ENCODE peak calls at places on chromosome 15, in six cellular contexts. V is HEK293T, X is Kasumi-1, P is cardiac fibroblast, Z is BJ, N is skeletal muscle cell. S is an unnamed sample.
A peak's percentile ranks its signal among the peaks of the same experiment; 100 is the strongest.

GRCh38 chr15:59958288-59958687 is 45.8 kb upstream of the FOXB1 start:
- DNase-seq in V (no peak), N (no peak), Z (no peak), P (no peak), X (no peak), S (no peak)

GRCh38 chr15:61047783-61048182 is 181.3 kb downstream of the RORA start:
- DNase-seq in V (no peak), X (no peak), Z (no peak), N (no peak), P (no peak), S (no peak)

GRCh38 chr15:39270976-39271375 is 309.9 kb upstream of the THBS1 start:
- DNase-seq in N (peak; percentile 94), X (no peak), V (no peak), Z (peak; percentile 94), P (peak; percentile 81), S (no peak)

GRCh38 chr15:59642351-59642750 is 15.0 kb downstream of the GTF2A2 start:
- DNase-seq in P (peak; percentile 5), X (peak; percentile 14), N (no peak), Z (no peak), V (no peak), S (no peak)

GRCh38 chr15:70741677-70742293 is 21.6 kb downstream of the UACA start:
- DNase-seq in P (peak; percentile 51), X (no peak), Z (no peak), V (no peak), N (no peak), S (no peak)

GRCh38 chr15:82951472-82952155 is 906 bp downstream of the HOMER2 start:
- DNase-seq in N (no peak), P (no peak), X (peak; percentile 48), V (peak; percentile 26), Z (no peak), S (no peak)

GRCh38 chr15:64023215-64023614 is 23.1 kb downstream of the DAPK2 start:
- DNase-seq in N (no peak), Z (no peak), X (no peak), P (no peak), V (no peak), S (no peak)

GRCh38 chr15:99475754-99476412 is 89.9 kb upstream of the MEF2A start:
- DNase-seq in N (no peak), X (no peak), V (no peak), Z (no peak), P (no peak), S (no peak)

GRCh38 chr15:60675763-60676162 is 196.8 kb upstream of the ICE2 start:
- DNase-seq in X (no peak), V (no peak), N (no peak), Z (no peak), P (no peak), S (no peak)

GRCh38 chr15:73983773-73984172 is 8.3 kb downstream of the STOML1 start:
- DNase-seq in P (no peak), Z (no peak), N (no peak), V (no peak), X (no peak), S (no peak)

GRCh38 chr15:71098920-71099319 is 16.4 kb upstream of the THSD4 start:
- DNase-seq in N (no peak), V (no peak), Z (no peak), P (no peak), X (no peak), S (no peak)

GRCh38 chr15:62962101-62962995 is 80.2 kb upstream of the TPM1 start:
- DNase-seq in V (no peak), X (no peak), N (no peak), P (no peak), Z (no peak), S (no peak)

GRCh38 chr15:73682597-73683090 is 1.5 kb upstream of the CD276 start:
- DNase-seq in X (no peak), V (no peak), Z (no peak), P (no peak), N (no peak), S (no peak)

GRCh38 chr15:59792359-59792758 is 103.2 kb upstream of the BNIP2 start:
- DNase-seq in Z (no peak), N (no peak), P (no peak), X (no peak), V (no peak), S (peak; percentile 45)

GRCh38 chr15:51499379-51499976 is 123.1 kb downstream of the DMXL2 start:
- DNase-seq in V (peak; percentile 26), P (peak; percentile 57), N (no peak), Z (no peak), X (peak; percentile 72), S (no peak)

GRCh38 chr15:39578851-39579486 is 1.9 kb upstream of the THBS1 start:
- DNase-seq in Z (no peak), X (no peak), P (peak; percentile 69), V (no peak), N (no peak), S (no peak)

GRCh38 chr15:85964471-85964870 is 115.2 kb upstream of the AGBL1 start:
- DNase-seq in P (no peak), Z (no peak), X (no peak), V (no peak), N (no peak), S (no peak)

GRCh38 chr15:70853855-70854668 is at the start of gene LARP6:
- DNase-seq in Z (no peak), N (no peak), V (peak; percentile 76), X (no peak), P (peak; percentile 60), S (no peak)